ENCODE peak calls at places on chromosomes 7 and 10, in four cellular contexts. One of them, this sample, is unnamed.
A peak's percentile ranks its signal among the peaks of the same experiment; 100 is the strongest.

GRCh38 chr10:124565565-124566221 is 104.1 kb downstream of the LHPP start:
- DNase-seq in GM12878: no peak
- DNase-seq in A549: peak; percentile 35
- DNase-seq in HepG2: peak; percentile 69
- DNase-seq in this sample: no peak

GRCh38 chr7:47407821-47408674 is 173.9 kb downstream of the TNS3 start:
- DNase-seq in GM12878: no peak
- DNase-seq in HepG2: no peak
- DNase-seq in A549: no peak
- DNase-seq in this sample: no peak

GRCh38 chr10:71394926-71395562 is 1.7 kb upstream of the CDH23 start:
- DNase-seq in GM12878: no peak
- DNase-seq in A549: no peak
- DNase-seq in HepG2: no peak
- DNase-seq in this sample: no peak

GRCh38 chr10:34114914-34115313 is 700.2 kb downstream of the PARD3 start:
- DNase-seq in GM12878: no peak
- DNase-seq in A549: no peak
- DNase-seq in HepG2: no peak
- DNase-seq in this sample: no peak

GRCh38 chr10:121886997-121887622 is 40.7 kb downstream of the ATE1 start:
- DNase-seq in HepG2: peak; percentile 61
- DNase-seq in A549: peak; percentile 78
- DNase-seq in GM12878: no peak
- DNase-seq in this sample: peak; percentile 69

GRCh38 chr7:85184599-85185354 is 2.1 kb downstream of the SEMA3D start:
- DNase-seq in A549: no peak
- DNase-seq in HepG2: no peak
- DNase-seq in GM12878: no peak
- DNase-seq in this sample: peak; percentile 59

GRCh38 chr7:32378991-32379390 is 111.2 kb downstream of the LSM5 start:
- DNase-seq in A549: no peak
- DNase-seq in HepG2: no peak
- DNase-seq in GM12878: no peak
- DNase-seq in this sample: no peak

GRCh38 chr10:102540023-102540422 is 36.3 kb downstream of the SUFU start:
- DNase-seq in HepG2: peak; percentile 30
- DNase-seq in GM12878: no peak
- DNase-seq in A549: peak; percentile 27
- DNase-seq in this sample: peak; percentile 39

GRCh38 chr7:68321076-68321639 is 1277.1 kb upstream of the AUTS2 start:
- DNase-seq in A549: peak; percentile 77
- DNase-seq in GM12878: no peak
- DNase-seq in HepG2: no peak
- DNase-seq in this sample: peak; percentile 50

GRCh38 chr7:124784879-124785818 is 19.6 kb upstream of the GPR37 start:
- DNase-seq in A549: peak; percentile 62
- DNase-seq in HepG2: peak; percentile 37
- DNase-seq in GM12878: no peak
- DNase-seq in this sample: peak; percentile 76

GRCh38 chr7:37694208-37695080 is 10.9 kb downstream of the GPR141 start:
- DNase-seq in GM12878: no peak
- DNase-seq in A549: peak; percentile 32
- DNase-seq in HepG2: no peak
- DNase-seq in this sample: no peak

GRCh38 chr7:139776486-139777303 is 1.1 kb downstream of the HIPK2 start:
- DNase-seq in A549: peak; percentile 31
- DNase-seq in GM12878: peak; percentile 36
- DNase-seq in HepG2: peak; percentile 39
- DNase-seq in this sample: peak; percentile 62

GRCh38 chr7:5827755-5828154 is 46.3 kb upstream of the RNF216 start:
- DNase-seq in GM12878: no peak
- DNase-seq in A549: peak; percentile 50
- DNase-seq in HepG2: peak; percentile 25
- DNase-seq in this sample: peak; percentile 67

GRCh38 chr7:78149787-78150186 is 351.2 kb downstream of the PHTF2 start:
- DNase-seq in A549: no peak
- DNase-seq in HepG2: no peak
- DNase-seq in GM12878: no peak
- DNase-seq in this sample: no peak

GRCh38 chr10:116849271-116850057 is at the start of gene ENO4:
- DNase-seq in GM12878: peak; percentile 39
- DNase-seq in HepG2: peak; percentile 58
- DNase-seq in A549: peak; percentile 89
- DNase-seq in this sample: peak; percentile 93

GRCh38 chr10:128044961-128045832 is 81.0 kb downstream of the MKI67 start:
- DNase-seq in HepG2: no peak
- DNase-seq in A549: no peak
- DNase-seq in GM12878: no peak
- DNase-seq in this sample: no peak

GRCh38 chr10:15897282-15897681 is 37.0 kb upstream of the MINDY3 start:
- DNase-seq in A549: peak; percentile 36
- DNase-seq in HepG2: no peak
- DNase-seq in GM12878: no peak
- DNase-seq in this sample: no peak

GRCh38 chr7:82594665-82595064 is 151.1 kb upstream of the CACNA2D1 start:
- DNase-seq in GM12878: no peak
- DNase-seq in A549: no peak
- DNase-seq in HepG2: no peak
- DNase-seq in this sample: no peak

GRCh38 chr10:110203500-110204455 is 3.6 kb upstream of the MXI1 start:
- DNase-seq in HepG2: no peak
- DNase-seq in A549: no peak
- DNase-seq in GM12878: no peak
- DNase-seq in this sample: no peak

GRCh38 chr10:130664526-130664925 is 528.3 kb downstream of the GLRX3 start:
- DNase-seq in GM12878: no peak
- DNase-seq in A549: no peak
- DNase-seq in HepG2: no peak
- DNase-seq in this sample: no peak
- TF ChIP-seq PBX3 in GM12878: no peak
- TF ChIP-seq PBX3 in A549: no peak
- TF ChIP-seq PBX3 in HepG2: no peak
- TF ChIP-seq PBX3 in this sample: no peak

GRCh38 chr7:92766461-92767003 is 69.8 kb downstream of the CDK6 start:
- DNase-seq in A549: peak; percentile 76
- DNase-seq in GM12878: no peak
- DNase-seq in HepG2: peak; percentile 53
- DNase-seq in this sample: no peak
- TF ChIP-seq PBX3 in A549: no peak
- TF ChIP-seq PBX3 in GM12878: no peak
- TF ChIP-seq PBX3 in HepG2: no peak
- TF ChIP-seq PBX3 in this sample: peak; percentile 5

GRCh38 chr10:72612203-72612826 is 13.6 kb downstream of the MICU1 start:
- DNase-seq in A549: no peak
- DNase-seq in HepG2: no peak
- DNase-seq in GM12878: no peak
- DNase-seq in this sample: peak; percentile 46

GRCh38 chr10:72616716-72617115 is 9.2 kb downstream of the MICU1 start:
- DNase-seq in GM12878: no peak
- DNase-seq in HepG2: no peak
- DNase-seq in A549: no peak
- DNase-seq in this sample: peak; percentile 46

GRCh38 chr10:72615985-72616384 is 9.9 kb downstream of the MICU1 start:
- DNase-seq in HepG2: no peak
- DNase-seq in GM12878: no peak
- DNase-seq in A549: no peak
- DNase-seq in this sample: no peak

GRCh38 chr10:72611783-72612182 is 14.1 kb downstream of the MICU1 start:
- DNase-seq in GM12878: no peak
- DNase-seq in HepG2: no peak
- DNase-seq in A549: no peak
- DNase-seq in this sample: peak; percentile 57
- TF ChIP-seq PBX3 in GM12878: no peak
- TF ChIP-seq PBX3 in HepG2: no peak
- TF ChIP-seq PBX3 in A549: no peak
- TF ChIP-seq PBX3 in this sample: no peak

DNA sequence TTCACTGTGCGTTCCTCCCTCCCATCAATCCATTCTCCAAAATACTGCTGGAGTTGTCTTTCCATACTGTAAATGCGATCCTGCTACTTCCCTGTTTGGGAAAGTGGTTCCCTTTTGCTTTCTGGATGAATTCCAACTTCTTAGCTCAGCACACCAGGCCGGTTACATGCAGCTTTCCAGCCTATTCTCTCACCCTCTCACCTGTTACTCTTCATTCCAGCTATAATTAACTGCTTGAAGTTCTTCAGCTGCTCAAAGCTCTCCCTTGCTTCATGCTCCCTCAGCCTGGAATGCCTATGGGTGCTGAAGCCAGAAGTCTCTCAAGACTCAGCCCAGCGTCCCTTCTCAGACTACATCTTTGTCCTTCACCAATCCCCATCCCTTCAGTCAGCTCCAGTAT is 6.0 kb upstream of the ZNRF2 start:
- DNase-seq in GM12878: no peak
- DNase-seq in A549: no peak
- DNase-seq in HepG2: no peak
- DNase-seq in this sample: no peak
- TF ChIP-seq PBX3 in GM12878: no peak
- TF ChIP-seq PBX3 in A549: no peak
- TF ChIP-seq PBX3 in HepG2: no peak
- TF ChIP-seq PBX3 in this sample: no peak

GRCh38 chr10:45061982-45062381 is 61.3 kb downstream of the ZNF22 start:
- DNase-seq in HepG2: no peak
- DNase-seq in A549: no peak
- DNase-seq in GM12878: no peak
- DNase-seq in this sample: no peak
- TF ChIP-seq PBX3 in HepG2: no peak
- TF ChIP-seq PBX3 in A549: no peak
- TF ChIP-seq PBX3 in GM12878: no peak
- TF ChIP-seq PBX3 in this sample: no peak

This sample was measured in SK-N-SH.